ENCODE peak calls at places on chromosomes 4 and X, in six cellular contexts. O is lower leg skin, V is adrenal gland, P is HCT116, Y is aorta, G is psoas muscle. C is an unnamed sample.
A peak's percentile ranks its signal among the peaks of the same experiment; 100 is the strongest.

GRCh38 chrX:22313757-22314156 is 41.0 kb downstream of the CBLL2 start:
- DNase-seq in O (no peak), V (no peak), P (no peak), Y (no peak), G (no peak), C (no peak)

GRCh38 chr4:114615435-114615834 is 16.8 kb downstream of the UGT8 start:
- DNase-seq in O (no peak), V (no peak), P (no peak), Y (no peak), G (no peak), C (no peak)

GRCh38 chr4:40369437-40370278 is 34.5 kb downstream of the CHRNA9 start:
- DNase-seq in O (no peak), V (no peak), P (no peak), Y (no peak), G (no peak), C (no peak)

GRCh38 chr4:89797117-89797516 is 39.8 kb downstream of the SNCA start:
- DNase-seq in O (no peak), V (no peak), P (no peak), Y (no peak), G (no peak), C (no peak)

GRCh38 chrX:154731881-154732280 is 19.0 kb downstream of the GAB3 start:
- DNase-seq in O (no peak), V (no peak), P (no peak), Y (no peak), G (no peak), C (no peak)

GRCh38 chrX:9670136-9670905 is 95.3 kb downstream of the GPR143 start:
- DNase-seq in O (no peak), V (no peak), P (no peak), Y (no peak), G (no peak), C (no peak)

GRCh38 chr4:157076578-157076947 is 613 bp downstream of the GLRB start:
- DNase-seq in O (no peak), V (no peak), P (no peak), Y (no peak), G (no peak), C (no peak)

GRCh38 chrX:3407785-3408184 is 61.3 kb upstream of the MXRA5 start:
- DNase-seq in O (no peak), V (no peak), P (no peak), Y (no peak), G (no peak), C (no peak)

GRCh38 chrX:130623508-130623907 is 221.7 kb downstream of the RBMX2 start:
- DNase-seq in O (no peak), V (no peak), P (no peak), Y (no peak), G (no peak), C (no peak)

GRCh38 chr4:39043058-39043696 is 11.0 kb upstream of the TMEM156 start:
- DNase-seq in O (no peak), V (no peak), P (no peak), Y (no peak), G (no peak), C (no peak)

GRCh38 chr4:7630559-7631287 is 196.0 kb upstream of the PSAPL1 start:
- DNase-seq in O (no peak), V (peak; percentile 34), P (peak; percentile 33), Y (peak; percentile 80), G (peak; percentile 83), C (no peak)
- H3K4me3 ChIP-seq in O (no peak overlapping the region), V (no peak overlapping the region), P (no peak overlapping the region), Y (no peak overlapping the region), G (no peak overlapping the region), C (peak overlapping the region; percentile 47)

GRCh38 chrX:137428777-137429564 is 137.0 kb upstream of the ZIC3 start:
- DNase-seq in O (no peak), V (no peak), P (no peak), Y (no peak), G (no peak), C (no peak)
- H3K4me3 ChIP-seq in O (no peak overlapping the region), V (peak overlapping the region; percentile 59), P (no peak overlapping the region), Y (no peak overlapping the region), G (peak overlapping the region; percentile 61), C (peak overlapping the region; percentile 72)

GRCh38 chr4:87025023-87025613 is 90.3 kb downstream of the AFF1 start:
- DNase-seq in O (no peak), V (no peak), P (no peak), Y (no peak), G (no peak), C (no peak)
- H3K4me3 ChIP-seq in O (no peak overlapping the region), V (no peak overlapping the region), P (no peak overlapping the region), Y (no peak overlapping the region), G (no peak overlapping the region), C (peak overlapping the region; percentile 40)

GRCh38 chrX:97563531-97564133 is 679.9 kb downstream of the RPA4 start:
- DNase-seq in O (no peak), V (peak; percentile 53), P (no peak), Y (peak; percentile 63), G (no peak), C (no peak)
- H3K4me3 ChIP-seq in O (no peak overlapping the region), V (peak overlapping the region; percentile 52), P (no peak overlapping the region), Y (no peak overlapping the region), G (peak overlapping the region; percentile 29), C (peak overlapping the region; percentile 46)

GRCh38 chr4:8040607-8041006 is 100.9 kb upstream of the AFAP1 start:
- DNase-seq in O (no peak), V (no peak), P (no peak), Y (no peak), G (no peak), C (no peak)

GRCh38 chr4:8038083-8038482 is 98.4 kb upstream of the AFAP1 start:
- DNase-seq in O (no peak), V (no peak), P (no peak), Y (no peak), G (no peak), C (no peak)

GRCh38 chr4:8039290-8039689 is 99.6 kb upstream of the AFAP1 start:
- DNase-seq in O (no peak), V (peak; percentile 28), P (no peak), Y (no peak), G (no peak), C (no peak)

GRCh38 chr4:8037150-8037769 is 97.6 kb upstream of the AFAP1 start:
- DNase-seq in O (no peak), V (no peak), P (no peak), Y (no peak), G (peak; percentile 61), C (no peak)

DNA sequence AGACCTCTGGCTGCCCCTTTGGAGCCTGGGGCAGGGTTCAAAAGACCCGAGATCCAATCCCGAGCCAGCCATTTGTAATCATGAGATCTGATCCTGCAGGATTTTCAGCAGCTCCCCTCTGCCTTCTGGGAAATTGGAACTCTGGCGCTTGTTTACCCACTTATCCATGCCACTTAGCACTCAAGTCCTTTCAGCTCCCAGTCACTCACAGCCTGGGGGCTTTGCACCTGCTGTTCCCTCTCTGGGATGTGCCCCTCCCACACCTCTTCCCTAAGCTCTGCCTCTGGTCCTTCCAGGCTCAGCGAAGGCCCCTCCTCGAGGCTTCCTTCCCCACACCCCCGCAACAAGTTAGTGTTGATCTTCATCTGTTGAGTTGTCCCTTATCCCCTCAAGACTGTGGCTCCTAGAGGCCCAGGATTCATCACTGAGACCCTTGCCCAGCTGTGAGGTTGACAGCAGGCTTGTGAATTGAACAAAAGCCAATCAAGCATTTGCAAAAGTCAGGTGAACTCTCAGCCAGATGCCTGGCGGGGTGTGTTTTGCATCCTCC is 99.1 kb upstream of the AFAP1 start:
- DNase-seq in O (no peak), V (no peak), P (no peak), Y (no peak), G (no peak), C (no peak)
- H3K4me3 ChIP-seq in O (no peak overlapping the region), V (no peak overlapping the region), P (no peak overlapping the region), Y (no peak overlapping the region), G (no peak overlapping the region), C (no peak overlapping the region)

C was measured in coronary artery.